ENCODE peak calls at places on chromosomes 4 and X, in four cellular contexts. I is HFF-Myc, K is Caki2, Y is GM03348. S is an unnamed sample.
A peak's percentile ranks its signal among the peaks of the same experiment; 100 is the strongest.

GRCh38 chr4:8164194-8164565 is 5.6 kb upstream of the ABLIM2 start:
- DNase-seq in I (no peak), K (no peak), Y (no peak), S (no peak)

GRCh38 chrX:115560978-115561604 is at the start of gene PLS3:
- DNase-seq in I (no peak), K (peak; percentile 86), Y (peak; percentile 93), S (peak; percentile 79)

GRCh38 chrX:38819709-38820108 is 18.4 kb downstream of the MID1IP1 start:
- DNase-seq in I (no peak), K (no peak), Y (no peak), S (no peak)

GRCh38 chrX:79413009-79413408 is 45.9 kb upstream of the ITM2A start:
- DNase-seq in I (no peak), K (no peak), Y (peak; percentile 8), S (no peak)

GRCh38 chr4:184907216-184907615 is 81.4 kb upstream of the ACSL1 start:
- DNase-seq in I (no peak), K (no peak), Y (no peak), S (no peak)

GRCh38 chr4:76208005-76208765 is 5.4 kb downstream of the SCARB2 start:
- DNase-seq in I (peak; percentile 82), K (peak; percentile 72), Y (peak; percentile 82), S (peak; percentile 39)

GRCh38 chr4:99447079-99447478 is 11.9 kb upstream of the ADH7 start:
- DNase-seq in I (no peak), K (peak; percentile 85), Y (peak; percentile 37), S (no peak)

GRCh38 chrX:136076942-136077341 is 70.4 kb upstream of the FHL1 start:
- DNase-seq in I (no peak), K (no peak), Y (no peak), S (no peak)

GRCh38 chrX:138191998-138192397 is 519.5 kb downstream of the FGF13 start:
- DNase-seq in I (no peak), K (no peak), Y (peak; percentile 20), S (no peak)

GRCh38 chr4:125573368-125573767 is 258.6 kb downstream of the FAT4 start:
- DNase-seq in I (no peak), K (no peak), Y (no peak), S (no peak)

GRCh38 chrX:144627947-144628346 is 619.4 kb upstream of the SPANXN1 start:
- DNase-seq in I (no peak), K (no peak), Y (no peak), S (no peak)

GRCh38 chr4:85018983-85019382 is 52.5 kb upstream of the WDFY3 start:
- DNase-seq in I (no peak), K (no peak), Y (no peak), S (no peak)

GRCh38 chr4:1040344-1041146 is 29.1 kb downstream of the FGFRL1 start:
- DNase-seq in I (no peak), K (no peak), Y (no peak), S (no peak)

GRCh38 chrX:40176256-40176978 is 78.7 kb upstream of the BCOR start:
- DNase-seq in I (no peak), K (no peak), Y (peak; percentile 69), S (no peak)

GRCh38 chrX:26557691-26558321 is 341.8 kb downstream of the MAGEB5 start:
- DNase-seq in I (no peak), K (no peak), Y (no peak), S (no peak)

GRCh38 chr4:128571747-128572146 is 237.8 kb upstream of the JADE1 start:
- DNase-seq in I (peak; percentile 64), K (peak; percentile 67), Y (peak; percentile 80), S (peak; percentile 86)

GRCh38 chrX:66728818-66729271 is 90.0 kb upstream of the EDA2R start:
- DNase-seq in I (peak; percentile 37), K (peak; percentile 69), Y (peak; percentile 60), S (peak; percentile 1)

GRCh38 chr4:52957220-52957686 is 95.1 kb downstream of the RASL11B start:
- DNase-seq in I (peak; percentile 48), K (no peak), Y (peak; percentile 31), S (no peak)

GRCh38 chr4:27057053-27057452 is 196.4 kb downstream of the STIM2 start:
- DNase-seq in I (no peak), K (no peak), Y (no peak), S (no peak)

GRCh38 chrX:55161581-55161980 is 58.6 kb upstream of the PAGE5 start:
- DNase-seq in I (no peak), K (no peak), Y (no peak), S (no peak)

GRCh38 chr4:13238936-13239335 is 245.2 kb downstream of the RAB28 start:
- DNase-seq in I (no peak), K (no peak), Y (no peak), S (no peak)

S was measured in NCI-H226.